ENCODE peak calls at places on chromosomes 12 and 14, in ten cellular contexts. R, M, J, L, P, Y, N, Q, C and H are unnamed samples.
A peak's percentile ranks its signal among the peaks of the same experiment; 100 is the strongest.

GRCh38 chr12:89848732-89849131 is 140.1 kb upstream of the ATP2B1 start:
- DNase-seq in R (no peak), M (no peak), J (no peak), L (no peak), P (no peak), Y (no peak), N (no peak), Q (no peak), C (no peak), H (no peak)

GRCh38 chr12:77973579-77973978 is 142.9 kb downstream of the NAV3 start:
- DNase-seq in R (no peak), M (no peak), J (no peak), L (no peak), P (no peak), Y (no peak), N (no peak), Q (no peak), C (no peak), H (no peak)

GRCh38 chr12:57235012-57235727 is 5.7 kb downstream of the SHMT2 start:
- DNase-seq in R (no peak), M (no peak), J (peak; percentile 96), L (peak; percentile 89), P (no peak), Y (peak; percentile 51), N (no peak), Q (no peak), C (no peak), H (peak; percentile 58)

GRCh38 chr12:83474369-83474768 is 787.7 kb downstream of the TMTC2 start:
- DNase-seq in R (no peak), M (no peak), J (no peak), L (no peak), P (no peak), Y (no peak), N (no peak), Q (no peak), C (no peak), H (no peak)

GRCh38 chr12:9651265-9651729 is 18.2 kb upstream of the CLEC2D start:
- DNase-seq in R (no peak), M (peak; percentile 80), J (no peak), L (peak; percentile 11), P (no peak), Y (no peak), N (no peak), Q (no peak), C (peak; percentile 42), H (no peak)

GRCh38 chr12:6141048-6141447 is 16.6 kb upstream of the VWF start:
- DNase-seq in R (no peak), M (peak; percentile 60), J (no peak), L (no peak), P (peak; percentile 35), Y (peak; percentile 52), N (no peak), Q (no peak), C (no peak), H (no peak)

GRCh38 chr14:71739273-71739990 is 192.8 kb upstream of the RGS6 start:
- DNase-seq in R (no peak), M (no peak), J (no peak), L (peak; percentile 43), P (no peak), Y (no peak), N (no peak), Q (no peak), C (peak; percentile 66), H (no peak)

GRCh38 chr14:22824711-22825359 is 4.9 kb upstream of the MRPL52 start:
- DNase-seq in R (no peak), M (peak; percentile 25), J (no peak), L (peak; percentile 77), P (no peak), Y (no peak), N (peak; percentile 60), Q (no peak), C (peak; percentile 97), H (no peak)

GRCh38 chr12:106289196-106289681 is 13.3 kb upstream of the TCP11L2 start:
- DNase-seq in R (no peak), M (no peak), J (no peak), L (no peak), P (no peak), Y (no peak), N (no peak), Q (no peak), C (peak; percentile 24), H (no peak)

GRCh38 chr12:14896477-14897184 is 11.0 kb upstream of the MGP start:
- DNase-seq in R (no peak), M (no peak), J (no peak), L (no peak), P (no peak), Y (peak; percentile 54), N (no peak), Q (no peak), C (no peak), H (no peak)

GRCh38 chr12:12365931-12366431 is 9.1 kb downstream of the BORCS5 start:
- DNase-seq in R (no peak), M (no peak), J (no peak), L (no peak), P (no peak), Y (no peak), N (no peak), Q (no peak), C (no peak), H (no peak)

GRCh38 chr12:95802482-95803264 is 12.1 kb upstream of the NTN4 start:
- DNase-seq in R (no peak), M (no peak), J (no peak), L (peak; percentile 94), P (no peak), Y (no peak), N (peak; percentile 65), Q (no peak), C (peak; percentile 92), H (no peak)

GRCh38 chr14:100062602-100063001 is 2.6 kb upstream of the EVL start:
- DNase-seq in R (no peak), M (peak; percentile 71), J (no peak), L (no peak), P (no peak), Y (no peak), N (no peak), Q (no peak), C (no peak), H (no peak)

GRCh38 chr12:53231859-53232640 is at the start of gene RARG:
- DNase-seq in R (no peak), M (peak; percentile 75), J (no peak), L (peak; percentile 84), P (peak; percentile 55), Y (peak; percentile 83), N (peak; percentile 63), Q (peak; percentile 22), C (peak; percentile 61), H (no peak)